ENCODE peak calls at places on chromosomes 3 and 15, in five cellular contexts. T is caudate nucleus; R is stimulated activated CD8-positive, alpha-beta memory T cell treated with anti-CD3 and anti-CD28 coated beads, Interleukin-15, amount 100 ng/mL, for 1 hour; H is epithelial cell of proximal tubule; G is NCI-H1436 treated with DMSO at 0.1 percent for 48 hours. F is an unnamed sample.

GRCh38 chr15:41507820-41508290 is 5.8 kb downstream of the LTK start:
- DNase-seq in H (no peak), T (no peak), R (no peak), G (no peak), F (no peak)

GRCh38 chr15:66291816-66292215 is 1.6 kb upstream of the DIS3L start:
- DNase-seq in R (no peak), G (no peak), T (no peak), H (no peak), F (no peak)

GRCh38 chr3:73419179-73419803 is 205.4 kb downstream of the PDZRN3 start:
- DNase-seq in T (no peak), G (no peak), R (no peak), H (no peak), F (no peak)

GRCh38 chr3:108051005-108051404 is 39.8 kb downstream of the CD47 start:
- DNase-seq in R (no peak), G (no peak), H (no peak), T (no peak), F (peak)

GRCh38 chr15:33069161-33069560 is 125.4 kb downstream of the FMN1 start:
- DNase-seq in G (no peak), H (no peak), T (no peak), R (no peak), F (no peak)

GRCh38 chr15:43280996-43281395 is 14.3 kb upstream of the TGM5 start:
- DNase-seq in R (no peak), G (no peak), H (no peak), T (no peak), F (no peak)

GRCh38 chr3:15452156-15452555 is 24.8 kb downstream of the EAF1 start:
- DNase-seq in H (no peak), G (no peak), T (no peak), R (no peak), F (no peak)

GRCh38 chr3:53626876-53627275 is 132.5 kb downstream of the CACNA1D start:
- DNase-seq in T (no peak), R (no peak), H (no peak), G (no peak), F (no peak)

GRCh38 chr3:126476166-126476975 is 680 bp upstream of the ZXDC start:
- DNase-seq in H (no peak), T (peak), G (no peak), R (peak), F (peak)

GRCh38 chr15:90674476-90674875 is 42.7 kb upstream of the BLM start:
- DNase-seq in R (no peak), H (no peak), T (no peak), G (no peak), F (no peak)